ENCODE peak calls at places on chromosome 19, in nine cellular contexts. Z is T-cell; G is stromal cell of bone marrow; A is B cell; D is NCI-H524; O is globus pallidus; X is COLO829; C is stimulated activated CD4-positive, alpha-beta T cell treated with anti-CD3 and anti-CD28 coated beads, Interleukin-1b, Interleukin-23, amount 100 ng/mL, for 1 hour; V is CD8-positive, alpha-beta T cell. R is an unnamed sample.

GRCh38 chr19:16121967-16122366 is 10.3 kb downstream of the RAB8A start:
- DNase-seq in Z (no peak), G (no peak), A (no peak), D (no peak), O (no peak), X (no peak), C (no peak), V (no peak), R (no peak)

GRCh38 chr19:52099497-52100138 is 4.1 kb upstream of the ZNF841 start:
- DNase-seq in Z (no peak), G (peak), A (no peak), D (no peak), O (no peak), X (no peak), C (no peak), V (no peak), R (no peak)

GRCh38 chr19:35592226-35592625 is 6.3 kb downstream of the PMIS2 start:
- DNase-seq in Z (no peak), G (peak), A (peak), D (no peak), O (peak), X (peak), C (no peak), V (no peak), R (peak)

GRCh38 chr19:7751157-7751783 is 3.9 kb upstream of the CD209 start:
- DNase-seq in Z (no peak), G (no peak), A (peak), D (no peak), O (no peak), X (no peak), C (no peak), V (peak), R (no peak)

GRCh38 chr19:15199652-15200574 is 882 bp downstream of the NOTCH3 start:
- DNase-seq in Z (no peak), G (no peak), A (no peak), D (no peak), O (no peak), X (no peak), C (no peak), V (no peak), R (no peak)

GRCh38 chr19:38099966-38100365 is 124.1 kb downstream of the DPF1 start:
- DNase-seq in Z (no peak), G (no peak), A (no peak), D (no peak), O (no peak), X (no peak), C (no peak), V (no peak), R (no peak)

GRCh38 chr19:38780443-38780842 is 7.1 kb upstream of the LGALS7 start:
- DNase-seq in Z (no peak), G (no peak), A (no peak), D (no peak), O (no peak), X (no peak), C (no peak), V (no peak), R (no peak)

GRCh38 chr19:47408156-47408938 is 11.0 kb downstream of the MEIS3 start:
- DNase-seq in Z (no peak), G (no peak), A (no peak), D (no peak), O (no peak), X (no peak), C (no peak), V (no peak), R (no peak)

GRCh38 chr19:50823389-50824042 is at the start of gene KLK1:
- DNase-seq in Z (no peak), G (no peak), A (no peak), D (no peak), O (no peak), X (no peak), C (no peak), V (no peak), R (no peak)

GRCh38 chr19:12745166-12745897 is 6.3 kb upstream of the BEST2 start:
- DNase-seq in Z (no peak), G (no peak), A (no peak), D (no peak), O (no peak), X (no peak), C (no peak), V (no peak), R (no peak)

GRCh38 chr19:16018106-16018755 is 58.1 kb upstream of the TPM4 start:
- DNase-seq in Z (no peak), G (no peak), A (no peak), D (no peak), O (no peak), X (no peak), C (no peak), V (no peak), R (no peak)

GRCh38 chr19:3275583-3276340 is 51.3 kb downstream of the CELF5 start:
- DNase-seq in Z (peak), G (peak), A (peak), D (peak), O (no peak), X (peak), C (peak), V (peak), R (peak)

GRCh38 chr19:52190679-52191293 is 934 bp downstream of the PPP2R1A start:
- DNase-seq in Z (no peak), G (peak), A (no peak), D (no peak), O (no peak), X (no peak), C (no peak), V (no peak), R (no peak)

GRCh38 chr19:4229179-4229931 is at the start of gene EBI3:
- DNase-seq in Z (no peak), G (no peak), A (peak), D (no peak), O (no peak), X (no peak), C (peak), V (no peak), R (no peak)

GRCh38 chr19:31529121-31529520 is 179.9 kb upstream of the TSHZ3 start:
- DNase-seq in Z (no peak), G (no peak), A (no peak), D (no peak), O (no peak), X (no peak), C (no peak), V (no peak), R (no peak)

GRCh38 chr19:10952809-10953208 is 8.0 kb upstream of the SMARCA4 start:
- DNase-seq in Z (no peak), G (no peak), A (no peak), D (no peak), O (no peak), X (no peak), C (no peak), V (no peak), R (no peak)

GRCh38 chr19:55341191-55342043 is 1.7 kb downstream of the KMT5C start:
- DNase-seq in Z (no peak), G (no peak), A (no peak), D (peak), O (peak), X (peak), C (peak), V (peak), R (peak)

GRCh38 chr19:5128251-5128931 is 159.5 kb downstream of the KDM4B start:
- DNase-seq in Z (no peak), G (no peak), A (no peak), D (no peak), O (no peak), X (no peak), C (no peak), V (no peak), R (no peak)

GRCh38 chr19:47447470-47448359 is 24.0 kb downstream of the SLC8A2 start:
- DNase-seq in Z (no peak), G (no peak), A (no peak), D (no peak), O (peak), X (peak), C (peak), V (peak), R (no peak)

GRCh38 chr19:12984683-12985048 is 10.6 kb upstream of the NFIX start:
- DNase-seq in Z (no peak), G (no peak), A (no peak), D (no peak), O (peak), X (no peak), C (no peak), V (no peak), R (no peak)

GRCh38 chr19:33740811-33741396 is 55.8 kb upstream of the KCTD15 start:
- DNase-seq in Z (no peak), G (peak), A (no peak), D (no peak), O (peak), X (peak), C (no peak), V (no peak), R (no peak)

GRCh38 chr19:33797821-33798633 is 1.4 kb downstream of the KCTD15 start:
- DNase-seq in Z (no peak), G (no peak), A (no peak), D (peak), O (peak), X (no peak), C (no peak), V (no peak), R (no peak)

GRCh38 chr19:664913-665443 is 2.0 kb upstream of the RNF126 start:
- DNase-seq in Z (peak), G (peak), A (peak), D (peak), O (peak), X (peak), C (peak), V (peak), R (peak)

GRCh38 chr19:33927789-33928457 is 131.3 kb downstream of the KCTD15 start:
- DNase-seq in Z (no peak), G (no peak), A (no peak), D (no peak), O (no peak), X (no peak), C (no peak), V (no peak), R (no peak)

GRCh38 chr19:2051771-2052704 is 994 bp upstream of the MKNK2 start:
- DNase-seq in Z (no peak), G (no peak), A (peak), D (no peak), O (no peak), X (no peak), C (no peak), V (no peak), R (no peak)

GRCh38 chr19:4322942-4323665 is 15.5 kb downstream of the STAP2 start:
- DNase-seq in Z (no peak), G (no peak), A (no peak), D (no peak), O (no peak), X (no peak), C (no peak), V (no peak), R (no peak)

GRCh38 chr19:29084266-29084665 is 128.7 kb downstream of the UQCRFS1 start:
- DNase-seq in Z (no peak), G (no peak), A (no peak), D (no peak), O (no peak), X (peak), C (no peak), V (no peak), R (no peak)

GRCh38 chr19:16470541-16470910 is 1.2 kb downstream of the EPS15L1 start:
- DNase-seq in Z (no peak), G (no peak), A (no peak), D (peak), O (no peak), X (no peak), C (no peak), V (no peak), R (no peak)

GRCh38 chr19:7550987-7551761 is 15.7 kb downstream of the PNPLA6 start:
- DNase-seq in Z (no peak), G (no peak), A (no peak), D (peak), O (peak), X (peak), C (no peak), V (no peak), R (no peak)

GRCh38 chr19:3135961-3136683 is at the start of gene GNA15:
- DNase-seq in Z (no peak), G (no peak), A (no peak), D (no peak), O (no peak), X (no peak), C (no peak), V (no peak), R (no peak)

GRCh38 chr19:33399081-33399744 is 25.7 kb downstream of the CEBPG start:
- DNase-seq in Z (no peak), G (no peak), A (no peak), D (no peak), O (no peak), X (no peak), C (no peak), V (no peak), R (no peak)

GRCh38 chr19:5631511-5632240 is 8.8 kb downstream of the SAFB start:
- DNase-seq in Z (no peak), G (no peak), A (no peak), D (no peak), O (no peak), X (no peak), C (no peak), V (no peak), R (no peak)

R was measured in NCI-H1694.